ENCODE peak calls at places on chromosome 12, in eight cellular contexts. R is posterior cingulate gyrus; L is fibroblast of the aortic adventitia; J is naive thymus-derived CD8-positive, alpha-beta T cell; Z is activated T-cell treated with anti-CD3 and anti-CD28 coated beads for 1 hour; E is HS-27A; H is esophagus muscularis mucosa; G is CD8-positive, alpha-beta memory T cell. P is an unnamed sample.

GRCh38 chr12:107441906-107442305 is 243.7 kb upstream of the PWP1 start:
- DNase-seq in R (no peak), L (peak; percentile 75), J (no peak), Z (no peak), E (no peak), H (no peak), G (no peak), P (no peak)

GRCh38 chr12:15044461-15044860 is 71.6 kb downstream of the PDE6H start:
- DNase-seq in R (no peak), L (peak; percentile 48), J (no peak), Z (no peak), E (peak; percentile 40), H (no peak), G (no peak), P (no peak)

GRCh38 chr12:123532021-123532420 is 1.5 kb downstream of the RILPL1 start:
- DNase-seq in R (no peak), L (peak; percentile 22), J (no peak), Z (no peak), E (no peak), H (no peak), G (no peak), P (no peak)

GRCh38 chr12:47636908-47637780 is 68.7 kb downstream of the RPAP3 start:
- DNase-seq in R (peak; percentile 43), L (peak; percentile 20), J (no peak), Z (peak; percentile 12), E (peak; percentile 7), H (no peak), G (peak; percentile 20), P (peak; percentile 66)

GRCh38 chr12:112163056-112163455 is 37.7 kb downstream of the TRAFD1 start:
- DNase-seq in R (peak; percentile 81), L (no peak), J (no peak), Z (no peak), E (no peak), H (no peak), G (no peak), P (no peak)

GRCh38 chr12:639988-640387 is 23.3 kb downstream of the NINJ2 start:
- DNase-seq in R (no peak), L (no peak), J (no peak), Z (no peak), E (no peak), H (no peak), G (no peak), P (no peak)

GRCh38 chr12:3032161-3032560 is 45.0 kb upstream of the TSPAN9 start:
- DNase-seq in R (no peak), L (no peak), J (peak; percentile 28), Z (no peak), E (no peak), H (no peak), G (no peak), P (no peak)

GRCh38 chr12:77493769-77494168 is 336.9 kb upstream of the NAV3 start:
- DNase-seq in R (no peak), L (no peak), J (no peak), Z (no peak), E (no peak), H (no peak), G (no peak), P (no peak)

GRCh38 chr12:94208433-94208921 is 60.1 kb downstream of the PLXNC1 start:
- DNase-seq in R (no peak), L (no peak), J (no peak), Z (no peak), E (no peak), H (no peak), G (no peak), P (no peak)

GRCh38 chr12:75592638-75593335 is 81.4 kb upstream of the KRR1 start:
- DNase-seq in R (no peak), L (no peak), J (no peak), Z (no peak), E (no peak), H (no peak), G (no peak), P (no peak)

GRCh38 chr12:5509122-5509521 is 77.2 kb downstream of the NTF3 start:
- DNase-seq in R (no peak), L (no peak), J (no peak), Z (no peak), E (no peak), H (no peak), G (no peak), P (no peak)

GRCh38 chr12:795305-795704 is 42.9 kb downstream of the WNK1 start:
- DNase-seq in R (no peak), L (no peak), J (no peak), Z (no peak), E (no peak), H (no peak), G (no peak), P (no peak)

GRCh38 chr12:93003540-93004239 is 74.6 kb upstream of the EEA1 start:
- DNase-seq in R (no peak), L (peak; percentile 45), J (no peak), Z (no peak), E (no peak), H (no peak), G (no peak), P (no peak)

GRCh38 chr12:49555631-49556390 is 12.1 kb downstream of the MCRS1 start:
- DNase-seq in R (peak; percentile 50), L (no peak), J (no peak), Z (no peak), E (no peak), H (no peak), G (no peak), P (no peak)

GRCh38 chr12:62995097-62995496 is 60.1 kb upstream of the PPM1H start:
- DNase-seq in R (no peak), L (no peak), J (no peak), Z (no peak), E (no peak), H (no peak), G (no peak), P (no peak)

GRCh38 chr12:93982847-93983315 is 165.5 kb upstream of the PLXNC1 start:
- DNase-seq in R (no peak), L (peak; percentile 46), J (no peak), Z (no peak), E (no peak), H (no peak), G (no peak), P (no peak)

GRCh38 chr12:131408484-131408883 is 302.4 kb upstream of the SFSWAP start:
- DNase-seq in R (no peak), L (no peak), J (no peak), Z (no peak), E (no peak), H (no peak), G (no peak), P (no peak)

GRCh38 chr12:109513977-109514376 is 36.5 kb downstream of the UBE3B start:
- DNase-seq in R (no peak), L (no peak), J (no peak), Z (no peak), E (no peak), H (no peak), G (no peak), P (no peak)

P was measured in Caco-2.